ENCODE peak calls at places on chromosomes 16 and 17, in nine cellular contexts. V is HTR-8/SVneo; G is stimulated activated CD8-positive, alpha-beta memory T cell treated with anti-CD3 and anti-CD28 coated beads, Interleukin-7, amount 100 ng/mL, for 4 hours; K is Caki2; L is progenitor cell of endocrine pancreas; R is Right ventricle myocardium superior; B is GM12891; H is GM19239; Q is NCI-H1048. D is an unnamed sample.

GRCh38 chr16:75005697-75006096 is 6.9 kb downstream of the ZNRF1 start:
- DNase-seq in V (no peak), G (no peak), K (no peak), L (no peak), R (no peak), B (no peak), H (no peak), Q (no peak), D (no peak)

GRCh38 chr17:43701318-43701743 is 39.6 kb upstream of the MEOX1 start:
- DNase-seq in V (peak; percentile 83), G (peak; percentile 49), K (no peak), L (no peak), R (no peak), B (peak; percentile 49), H (no peak), Q (no peak), D (peak; percentile 45)

GRCh38 chr16:85379041-85380001 is 233.8 kb upstream of the GSE1 start:
- DNase-seq in V (no peak), G (no peak), K (no peak), L (no peak), R (no peak), B (no peak), H (no peak), Q (no peak), D (no peak)

GRCh38 chr17:33196883-33197282 is 96.2 kb downstream of the ASIC2 start:
- DNase-seq in V (no peak), G (no peak), K (no peak), L (no peak), R (no peak), B (no peak), H (no peak), Q (no peak), D (no peak)

GRCh38 chr17:6249747-6250146 is 179.6 kb downstream of the WSCD1 start:
- DNase-seq in V (no peak), G (no peak), K (no peak), L (no peak), R (no peak), B (no peak), H (no peak), Q (no peak), D (no peak)

GRCh38 chr16:81615411-81615810 is 163.7 kb upstream of the PLCG2 start:
- DNase-seq in V (no peak), G (no peak), K (no peak), L (no peak), R (no peak), B (no peak), H (no peak), Q (no peak), D (no peak)

GRCh38 chr16:70289229-70290098 is at the start of gene AARS1:
- DNase-seq in V (peak; percentile 100), G (peak; percentile 93), K (peak; percentile 98), L (peak; percentile 96), R (peak; percentile 97), B (peak; percentile 88), H (peak; percentile 89), Q (peak; percentile 84), D (peak; percentile 98)

GRCh38 chr17:39951924-39952664 is 10.7 kb upstream of the GSDMA start:
- DNase-seq in V (no peak), G (no peak), K (no peak), L (peak; percentile 11), R (no peak), B (no peak), H (no peak), Q (no peak), D (no peak)

GRCh38 chr16:1305823-1306222 is 3.6 kb upstream of the UBE2I start:
- DNase-seq in V (no peak), G (no peak), K (no peak), L (no peak), R (no peak), B (no peak), H (no peak), Q (no peak), D (no peak)

GRCh38 chr16:10862432-10862831 is 14.6 kb upstream of the CIITA start:
- DNase-seq in V (peak; percentile 17), G (no peak), K (no peak), L (no peak), R (no peak), B (no peak), H (no peak), Q (no peak), D (no peak)

GRCh38 chr17:12622726-12623125 is 43.0 kb upstream of the MYOCD start:
- DNase-seq in V (no peak), G (no peak), K (no peak), L (no peak), R (no peak), B (no peak), H (no peak), Q (no peak), D (no peak)

GRCh38 chr17:10613775-10614513 is 43.2 kb downstream of the MYH3 start:
- DNase-seq in V (no peak), G (no peak), K (no peak), L (no peak), R (no peak), B (no peak), H (no peak), Q (no peak), D (no peak)

GRCh38 chr16:81582655-81583441 is 138.2 kb downstream of the CMIP start:
- DNase-seq in V (no peak), G (no peak), K (no peak), L (no peak), R (no peak), B (no peak), H (no peak), Q (no peak), D (no peak)

GRCh38 chr17:30922235-30922993 is 669 bp downstream of the ADAP2 start:
- DNase-seq in V (peak; percentile 26), G (no peak), K (no peak), L (peak; percentile 11), R (peak; percentile 46), B (peak; percentile 50), H (no peak), Q (no peak), D (no peak)

GRCh38 chr17:14813649-14814048 is 451.5 kb downstream of the PMP22 start:
- DNase-seq in V (no peak), G (no peak), K (no peak), L (no peak), R (peak; percentile 44), B (no peak), H (no peak), Q (no peak), D (no peak)

GRCh38 chr16:49179714-49180330 is 101.8 kb downstream of the CBLN1 start:
- DNase-seq in V (no peak), G (no peak), K (no peak), L (no peak), R (no peak), B (no peak), H (no peak), Q (no peak), D (no peak)

GRCh38 chr16:72728516-72728915 is 319.4 kb downstream of the ZFHX3 start:
- DNase-seq in V (no peak), G (no peak), K (no peak), L (no peak), R (no peak), B (no peak), H (no peak), Q (no peak), D (no peak)

GRCh38 chr17:8685396-8685795 is 54.9 kb upstream of the MYH10 start:
- DNase-seq in V (no peak), G (no peak), K (no peak), L (no peak), R (no peak), B (no peak), H (no peak), Q (no peak), D (no peak)

GRCh38 chr17:59783221-59784016 is 76.0 kb downstream of the VMP1 start:
- DNase-seq in V (no peak), G (no peak), K (peak; percentile 96), L (no peak), R (no peak), B (no peak), H (no peak), Q (no peak), D (no peak)

GRCh38 chr17:74163836-74164235 is 39.6 kb upstream of the RPL38 start:
- DNase-seq in V (no peak), G (no peak), K (no peak), L (no peak), R (no peak), B (no peak), H (no peak), Q (no peak), D (no peak)

GRCh38 chr17:58210922-58211321 is 8.1 kb downstream of the MKS1 start:
- DNase-seq in V (no peak), G (no peak), K (no peak), L (no peak), R (no peak), B (no peak), H (no peak), Q (no peak), D (no peak)

GRCh38 chr17:5049314-5049819 is 14.1 kb upstream of the SLC52A1 start:
- DNase-seq in V (no peak), G (peak; percentile 47), K (no peak), L (no peak), R (no peak), B (no peak), H (no peak), Q (no peak), D (peak; percentile 23)